ENCODE peak calls at places on chromosomes 2 and 18, in five cellular contexts. V, E, D, B and G are unnamed samples.

GRCh38 chr18:78670778-78671405 is 308.7 kb upstream of the SALL3 start:
- DNase-seq in V (no peak), E (no peak), D (no peak), B (no peak), G (no peak)

GRCh38 chr18:34224423-34225217 is at the start of gene NOL4:
- DNase-seq in V (peak), E (peak), D (no peak), B (peak), G (no peak)

GRCh38 chr2:154477319-154477718 is 221.2 kb upstream of the KCNJ3 start:
- DNase-seq in V (no peak), E (no peak), D (no peak), B (no peak), G (no peak)

GRCh38 chr2:103525757-103526156 is 763.9 kb downstream of the TMEM182 start:
- DNase-seq in V (no peak), E (no peak), D (no peak), B (no peak), G (no peak)

GRCh38 chr18:48473816-48474215 is 64.6 kb upstream of the ZBTB7C start:
- DNase-seq in V (no peak), E (no peak), D (no peak), B (no peak), G (no peak)

GRCh38 chr2:14626873-14627272 is 5.6 kb upstream of the LRATD1 start:
- DNase-seq in V (no peak), E (no peak), D (no peak), B (no peak), G (no peak)

GRCh38 chr2:174595415-174595814 is 2.2 kb downstream of the WIPF1 start:
- DNase-seq in V (no peak), E (no peak), D (no peak), B (no peak), G (no peak)

GRCh38 chr2:200862532-200863000 is 1.9 kb downstream of the CLK1 start:
- DNase-seq in V (no peak), E (peak), D (peak), B (peak), G (no peak)

GRCh38 chr2:218180728-218181127 is 14.0 kb upstream of the CXCR1 start:
- DNase-seq in V (no peak), E (no peak), D (no peak), B (no peak), G (no peak)

GRCh38 chr18:24075731-24076130 is 61.2 kb downstream of the TTC39C start:
- DNase-seq in V (no peak), E (no peak), D (no peak), B (no peak), G (no peak)
- H3K27ac ChIP-seq in V (no peak), E (no peak), D (no peak), B (peak), G (peak)

GRCh38 chr2:109162999-109163398 is 34.0 kb downstream of the SH3RF3 start:
- DNase-seq in V (no peak), E (no peak), D (no peak), B (no peak), G (peak)
- TF ChIP-seq GABPA in V (no peak), E (no peak), D (no peak), B (no peak), G (no peak)

GRCh38 chr2:228180126-228181097 is 1.1 kb downstream of the SPHKAP start:
- DNase-seq in V (peak), E (no peak), D (no peak), B (peak), G (no peak)
- H3K4me3 ChIP-seq in V (peak), E (no peak), D (no peak), B (no peak), G (no peak)

DNA sequence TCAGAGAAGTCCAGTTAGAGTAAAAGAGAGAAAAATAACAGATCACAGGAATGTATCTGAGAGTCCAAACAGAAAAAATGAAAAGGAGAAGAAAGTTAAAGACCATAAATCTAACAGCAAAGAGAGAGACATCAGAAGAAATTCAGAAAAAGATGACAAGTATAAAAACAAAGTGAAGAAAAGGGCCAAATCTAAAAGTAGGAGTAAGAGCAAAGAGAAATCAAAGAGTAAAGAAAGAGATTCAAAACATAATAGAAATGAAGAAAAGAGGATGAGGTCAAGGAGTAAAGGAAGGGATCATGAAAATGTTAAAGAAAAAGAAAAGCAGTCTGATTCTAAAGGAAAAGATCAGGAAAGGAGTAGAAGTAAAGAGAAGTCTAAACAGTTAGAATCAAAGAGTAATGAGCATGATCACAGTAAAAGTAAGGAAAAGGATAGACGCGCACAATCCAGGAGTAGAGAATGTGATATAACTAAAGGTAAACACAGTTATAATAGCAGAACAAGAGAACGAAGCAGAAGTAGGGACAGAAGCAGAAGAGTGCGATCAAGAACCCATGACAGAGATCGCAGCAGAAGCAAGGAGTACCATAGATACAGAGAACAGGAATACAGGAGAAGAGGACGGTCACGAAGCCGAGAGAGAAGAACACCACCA is 52.4 kb downstream of the PPIG start:
- DNase-seq in V (no peak), E (no peak), D (no peak), B (no peak), G (no peak)
- H3K27ac ChIP-seq in V (no peak), E (no peak), D (no peak), B (no peak), G (no peak)

GRCh38 chr18:58649966-58650816 is 21.1 kb upstream of the MALT1 start:
- DNase-seq in V (no peak), E (no peak), D (peak), B (no peak), G (no peak)
- TF ChIP-seq GABPA in V (no peak), E (no peak), D (no peak), B (no peak), G (no peak)

DNA sequence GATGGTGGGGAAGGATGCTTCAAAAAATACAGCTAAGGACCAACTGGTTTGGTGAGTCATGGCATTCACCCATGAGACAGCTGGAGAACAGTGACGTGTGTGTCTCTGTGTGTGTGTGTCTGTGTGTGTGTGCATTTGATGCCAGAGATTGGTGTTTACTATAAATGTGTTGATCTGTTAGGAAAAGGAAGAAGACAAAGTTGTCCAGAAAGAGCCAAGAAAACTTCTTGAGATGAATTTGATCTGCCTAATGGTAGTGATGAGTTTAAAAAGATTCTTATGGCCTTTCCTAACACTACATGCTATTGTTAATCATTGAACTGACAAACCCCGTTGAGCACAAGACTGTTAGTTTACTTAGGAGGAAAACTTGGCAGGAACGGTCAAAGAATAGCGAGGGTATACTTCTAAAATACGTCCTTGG is 36.4 kb upstream of the IL1R1 start:
- DNase-seq in V (no peak), E (peak), D (no peak), B (no peak), G (no peak)
- H3K4me3 ChIP-seq in V (no peak), E (peak), D (no peak), B (no peak), G (no peak)

DNA sequence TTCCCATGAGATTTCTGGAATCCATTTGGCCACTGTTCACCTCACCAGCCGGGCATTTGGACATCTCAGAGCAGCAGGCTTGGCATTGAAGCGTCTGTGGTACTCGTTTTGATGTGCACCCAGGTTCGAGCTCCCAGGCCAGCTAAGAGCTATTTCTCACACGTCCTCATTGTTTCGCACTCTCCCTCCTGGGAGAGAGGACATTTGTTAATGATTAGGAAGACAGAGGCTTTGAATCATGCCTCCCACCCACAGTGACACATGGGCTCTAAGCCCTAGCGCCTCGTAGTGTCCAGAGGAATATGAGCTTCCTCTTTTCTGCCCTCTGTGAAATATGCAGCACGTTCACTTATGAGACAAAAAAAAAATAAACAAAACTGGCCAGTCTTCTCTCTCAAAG is 361.8 kb downstream of the RND3 start:
- DNase-seq in V (no peak), E (no peak), D (no peak), B (no peak), G (no peak)
- H3K27ac ChIP-seq in V (no peak), E (no peak), D (no peak), B (peak), G (no peak)

GRCh38 chr2:17934721-17935120 is 56.3 kb downstream of the KCNS3 start:
- DNase-seq in V (no peak), E (no peak), D (no peak), B (no peak), G (no peak)
- TF ChIP-seq GABPA in V (no peak), E (no peak), D (no peak), B (no peak), G (no peak)

GRCh38 chr2:233387667-233388528 is 33.6 kb downstream of the DGKD start:
- DNase-seq in V (peak), E (peak), D (no peak), B (peak), G (no peak)
- H3K4me3 ChIP-seq in V (no peak), E (peak), D (no peak), B (no peak), G (no peak)